ENCODE peak calls at places on chromosome 3, in four cellular contexts. K, M, C and E are unnamed samples.

GRCh38 chr3:187741403-187742350 is 3.6 kb downstream of the BCL6 start:
- DNase-seq in K (peak; percentile 70), M (peak; percentile 78), C (peak; percentile 69), E (peak; percentile 88)

GRCh38 chr3:152352559-152352958 is 83.8 kb downstream of the MBNL1 start:
- DNase-seq in K (peak; percentile 44), M (no peak), C (no peak), E (peak; percentile 72)

GRCh38 chr3:188051801-188052228 is 102.1 kb upstream of the LPP start:
- DNase-seq in K (peak; percentile 54), M (peak; percentile 58), C (no peak), E (peak; percentile 83)

GRCh38 chr3:121574449-121574848 is 6.7 kb downstream of the ARGFX start:
- DNase-seq in K (peak; percentile 77), M (no peak), C (no peak), E (no peak)

GRCh38 chr3:114446605-114447004 is 152.8 kb downstream of the TIGIT start:
- DNase-seq in K (no peak), M (no peak), C (no peak), E (peak; percentile 29)

GRCh38 chr3:129558772-129559564 is 16.0 kb downstream of the H1-8 start:
- DNase-seq in K (no peak), M (peak; percentile 46), C (peak; percentile 80), E (peak; percentile 81)

GRCh38 chr3:196141052-196141865 is 59.4 kb upstream of the TFRC start:
- DNase-seq in K (no peak), M (no peak), C (no peak), E (no peak)

GRCh38 chr3:10917176-10917575 is 75.4 kb upstream of the SLC6A1 start:
- DNase-seq in K (no peak), M (no peak), C (no peak), E (peak; percentile 3)

GRCh38 chr3:178083906-178084823 is 452.1 kb upstream of the KCNMB2 start:
- DNase-seq in K (peak; percentile 62), M (no peak), C (no peak), E (no peak)

GRCh38 chr3:178646205-178646604 is 110.0 kb downstream of the KCNMB2 start:
- DNase-seq in K (no peak), M (no peak), C (no peak), E (no peak)

GRCh38 chr3:117507958-117508357 is 798.4 kb downstream of the TUSC7 start:
- DNase-seq in K (no peak), M (no peak), C (no peak), E (no peak)

GRCh38 chr3:161224786-161225185 is 3.7 kb downstream of the NMD3 start:
- DNase-seq in K (no peak), M (no peak), C (no peak), E (no peak)

GRCh38 chr3:176939022-176939817 is 258.1 kb downstream of the TBL1XR1 start:
- DNase-seq in K (peak; percentile 51), M (no peak), C (peak; percentile 54), E (peak; percentile 85)

GRCh38 chr3:59731909-59732308 is 682.1 kb upstream of the CFAP20DC start:
- DNase-seq in K (no peak), M (no peak), C (peak; percentile 18), E (no peak)

GRCh38 chr3:159787191-159787590 is 201.4 kb upstream of the IL12A start:
- DNase-seq in K (peak; percentile 84), M (no peak), C (no peak), E (peak; percentile 90)

GRCh38 chr3:37766220-37766605 is 95.5 kb upstream of the CTDSPL start:
- DNase-seq in K (peak; percentile 7), M (no peak), C (no peak), E (no peak)

GRCh38 chr3:184584001-184584891 is 22.7 kb downstream of the EPHB3 start:
- DNase-seq in K (no peak), M (no peak), C (no peak), E (no peak)

GRCh38 chr3:184582583-184582982 is 21.0 kb downstream of the EPHB3 start:
- DNase-seq in K (peak; percentile 65), M (no peak), C (no peak), E (peak; percentile 76)

GRCh38 chr3:184583345-184584000 is 21.9 kb downstream of the EPHB3 start:
- DNase-seq in K (no peak), M (peak; percentile 50), C (no peak), E (no peak)

GRCh38 chr3:184581331-184582210 is 20.0 kb downstream of the EPHB3 start:
- DNase-seq in K (no peak), M (no peak), C (no peak), E (no peak)

GRCh38 chr3:184582998-184583344 is 21.4 kb downstream of the EPHB3 start:
- DNase-seq in K (no peak), M (no peak), C (no peak), E (no peak)
- H3K4me3 ChIP-seq in K (peak overlapping the region; percentile 56), M (peak overlapping the region; percentile 76), C (no peak overlapping the region), E (peak overlapping the region; percentile 58)

GRCh38 chr3:170296703-170297102 is 60.8 kb upstream of the SKIL start:
- DNase-seq in K (no peak), M (no peak), C (no peak), E (no peak)

GRCh38 chr3:170306015-170306414 is 51.5 kb upstream of the SKIL start:
- DNase-seq in K (no peak), M (no peak), C (no peak), E (no peak)

GRCh38 chr3:170295586-170295985 is 61.9 kb upstream of the SKIL start:
- DNase-seq in K (no peak), M (no peak), C (no peak), E (no peak)

DNA sequence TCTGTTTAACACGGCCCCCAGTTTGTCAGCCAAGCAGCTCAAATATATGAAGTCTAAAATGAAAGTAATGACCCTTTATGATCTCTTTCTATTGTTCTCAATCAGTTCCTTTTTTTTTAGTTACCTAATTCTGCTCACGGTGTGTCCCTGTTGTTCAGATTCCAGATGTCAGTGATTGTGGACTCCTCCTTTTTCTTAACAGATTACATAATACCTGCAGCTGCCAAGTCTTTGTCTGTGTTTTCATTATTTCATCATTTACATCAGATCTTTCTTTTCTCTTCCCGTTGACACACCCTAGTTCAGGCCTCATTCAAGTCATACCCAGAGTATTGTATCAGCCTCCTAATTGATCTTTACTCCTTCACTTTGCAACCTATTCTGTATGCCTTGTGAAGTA is 56.1 kb upstream of the SKIL start:
- DNase-seq in K (no peak), M (no peak), C (peak; percentile 78), E (peak; percentile 64)
- TF ChIP-seq CTCF in K (no peak), M (no peak), C (no peak), E (no peak)

GRCh38 chr3:50339485-50340196 is 995 bp downstream of the RASSF1 start:
- DNase-seq in K (peak; percentile 63), M (no peak), C (no peak), E (peak; percentile 65)
- H3K4me3 ChIP-seq in K (peak overlapping the region; percentile 57), M (peak overlapping the region; percentile 93), C (peak overlapping the region; percentile 68), E (peak overlapping the region; percentile 79)

DNA sequence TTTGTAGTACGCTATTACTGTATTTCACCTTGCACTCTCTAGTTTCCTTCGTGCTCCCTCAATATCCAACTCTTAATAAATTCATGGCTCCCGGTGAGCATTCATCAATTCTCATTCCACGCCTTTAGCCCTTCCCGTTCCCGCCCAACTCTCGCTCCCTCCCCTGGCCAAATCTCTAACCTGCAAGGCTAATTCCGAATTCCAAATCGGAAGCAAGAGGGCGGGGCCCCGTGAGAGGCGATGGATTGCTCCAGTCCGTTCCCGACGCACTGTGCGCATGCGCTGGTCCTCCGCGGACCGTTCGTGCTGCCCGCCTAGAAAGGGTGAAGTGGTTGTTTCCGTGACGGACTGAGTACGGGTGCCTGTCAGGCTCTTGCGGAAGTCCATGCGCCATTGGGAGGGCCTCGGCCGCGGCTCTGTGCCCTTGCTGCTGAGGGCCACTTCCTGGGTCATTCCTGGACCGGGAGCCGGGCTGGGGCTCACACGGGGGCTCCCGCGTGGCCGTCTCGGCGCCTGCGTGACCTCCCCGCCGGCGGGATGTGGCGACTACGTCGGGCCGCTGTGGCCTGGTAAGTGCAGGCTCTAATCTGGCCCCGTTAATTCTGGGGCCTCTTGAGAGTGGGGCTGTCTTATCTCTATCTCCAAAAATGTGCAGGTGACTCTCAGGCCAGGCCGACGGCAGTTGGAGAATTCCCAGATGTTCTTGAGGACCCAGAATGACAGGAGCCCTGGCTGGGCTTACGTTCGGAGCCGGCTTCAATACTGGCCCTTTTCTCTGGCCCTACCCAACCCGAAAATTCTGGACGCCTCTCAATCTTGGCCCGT is at the start of gene OPA1:
- DNase-seq in K (peak; percentile 97), M (peak; percentile 99), C (peak; percentile 98), E (peak; percentile 99)
- TF ChIP-seq CTCF in K (peak; percentile 38), M (peak; percentile 38), C (no peak), E (peak; percentile 4)

GRCh38 chr3:174147798-174148197 is 711.3 kb upstream of the NAALADL2 start:
- DNase-seq in K (no peak), M (no peak), C (no peak), E (no peak)
- H3K4me3 ChIP-seq in K (no peak overlapping the region), M (no peak overlapping the region), C (no peak overlapping the region), E (no peak overlapping the region)